ENCODE peak calls at places on chromosomes 3 and 15, in nine cellular contexts. One of them, this sample, is unnamed.

GRCh38 chr15:57509121-57509520 is 82.6 kb upstream of the MYZAP start:
- DNase-seq in Peyer's patch: no peak
- DNase-seq in fibroblast of pulmonary artery: no peak
- DNase-seq in neural crest cell: no peak
- DNase-seq in fibroblast of lung: no peak
- DNase-seq in endothelial cell of umbilical vein: no peak
- DNase-seq in nephron progenitor cell: peak
- DNase-seq in CD14-positive monocyte: no peak
- DNase-seq in B cell: no peak
- DNase-seq in this sample: no peak

GRCh38 chr3:14795996-14796395 is 22.8 kb upstream of the FGD5 start:
- DNase-seq in fibroblast of lung: no peak
- DNase-seq in CD14-positive monocyte: no peak
- DNase-seq in B cell: no peak
- DNase-seq in Peyer's patch: no peak
- DNase-seq in endothelial cell of umbilical vein: no peak
- DNase-seq in fibroblast of pulmonary artery: no peak
- DNase-seq in neural crest cell: no peak
- DNase-seq in nephron progenitor cell: no peak
- DNase-seq in this sample: no peak

GRCh38 chr15:74345051-74345450 is 22.4 kb downstream of the CYP11A1 start:
- DNase-seq in Peyer's patch: no peak
- DNase-seq in nephron progenitor cell: no peak
- DNase-seq in endothelial cell of umbilical vein: peak
- DNase-seq in CD14-positive monocyte: no peak
- DNase-seq in neural crest cell: no peak
- DNase-seq in fibroblast of lung: no peak
- DNase-seq in B cell: no peak
- DNase-seq in fibroblast of pulmonary artery: peak
- DNase-seq in this sample: no peak

GRCh38 chr15:100201376-100202280 is 140.1 kb downstream of the ADAMTS17 start:
- DNase-seq in fibroblast of lung: no peak
- DNase-seq in CD14-positive monocyte: no peak
- DNase-seq in nephron progenitor cell: peak
- DNase-seq in fibroblast of pulmonary artery: no peak
- DNase-seq in Peyer's patch: no peak
- DNase-seq in B cell: no peak
- DNase-seq in endothelial cell of umbilical vein: no peak
- DNase-seq in neural crest cell: no peak
- DNase-seq in this sample: no peak

GRCh38 chr3:142237891-142238290 is 12.5 kb upstream of the GK5 start:
- DNase-seq in nephron progenitor cell: no peak
- DNase-seq in fibroblast of lung: no peak
- DNase-seq in Peyer's patch: no peak
- DNase-seq in endothelial cell of umbilical vein: no peak
- DNase-seq in CD14-positive monocyte: no peak
- DNase-seq in B cell: no peak
- DNase-seq in neural crest cell: no peak
- DNase-seq in fibroblast of pulmonary artery: peak
- DNase-seq in this sample: no peak

GRCh38 chr3:48268936-48269551 is 28.1 kb downstream of the ZNF589 start:
- DNase-seq in CD14-positive monocyte: no peak
- DNase-seq in nephron progenitor cell: no peak
- DNase-seq in neural crest cell: no peak
- DNase-seq in Peyer's patch: no peak
- DNase-seq in B cell: no peak
- DNase-seq in endothelial cell of umbilical vein: no peak
- DNase-seq in fibroblast of lung: no peak
- DNase-seq in fibroblast of pulmonary artery: no peak
- DNase-seq in this sample: no peak

GRCh38 chr3:179410317-179410716 is 41.0 kb downstream of the GNB4 start:
- DNase-seq in nephron progenitor cell: no peak
- DNase-seq in B cell: no peak
- DNase-seq in neural crest cell: no peak
- DNase-seq in fibroblast of lung: no peak
- DNase-seq in endothelial cell of umbilical vein: no peak
- DNase-seq in CD14-positive monocyte: no peak
- DNase-seq in Peyer's patch: no peak
- DNase-seq in fibroblast of pulmonary artery: peak
- DNase-seq in this sample: no peak

GRCh38 chr15:46089438-46090044 is 454.7 kb downstream of the SQOR start:
- DNase-seq in CD14-positive monocyte: no peak
- DNase-seq in fibroblast of lung: no peak
- DNase-seq in neural crest cell: no peak
- DNase-seq in Peyer's patch: no peak
- DNase-seq in B cell: no peak
- DNase-seq in endothelial cell of umbilical vein: peak
- DNase-seq in nephron progenitor cell: no peak
- DNase-seq in fibroblast of pulmonary artery: no peak
- DNase-seq in this sample: no peak

GRCh38 chr3:170811515-170811914 is 58.5 kb downstream of the RPL22L1 start:
- DNase-seq in endothelial cell of umbilical vein: peak
- DNase-seq in nephron progenitor cell: no peak
- DNase-seq in Peyer's patch: no peak
- DNase-seq in neural crest cell: no peak
- DNase-seq in fibroblast of lung: peak
- DNase-seq in CD14-positive monocyte: no peak
- DNase-seq in fibroblast of pulmonary artery: peak
- DNase-seq in B cell: no peak
- DNase-seq in this sample: no peak

GRCh38 chr15:71410347-71410746 is 295.1 kb downstream of the THSD4 start:
- DNase-seq in B cell: no peak
- DNase-seq in nephron progenitor cell: no peak
- DNase-seq in fibroblast of lung: no peak
- DNase-seq in CD14-positive monocyte: no peak
- DNase-seq in fibroblast of pulmonary artery: no peak
- DNase-seq in neural crest cell: no peak
- DNase-seq in Peyer's patch: no peak
- DNase-seq in endothelial cell of umbilical vein: no peak
- DNase-seq in this sample: no peak

GRCh38 chr15:71413419-71413818 is 298.1 kb downstream of the THSD4 start:
- DNase-seq in B cell: no peak
- DNase-seq in fibroblast of lung: no peak
- DNase-seq in fibroblast of pulmonary artery: no peak
- DNase-seq in nephron progenitor cell: no peak
- DNase-seq in Peyer's patch: no peak
- DNase-seq in CD14-positive monocyte: no peak
- DNase-seq in endothelial cell of umbilical vein: no peak
- DNase-seq in neural crest cell: no peak
- DNase-seq in this sample: no peak

GRCh38 chr15:71414778-71415177 is 299.5 kb downstream of the THSD4 start:
- DNase-seq in B cell: no peak
- DNase-seq in fibroblast of pulmonary artery: no peak
- DNase-seq in fibroblast of lung: peak
- DNase-seq in neural crest cell: no peak
- DNase-seq in nephron progenitor cell: no peak
- DNase-seq in endothelial cell of umbilical vein: no peak
- DNase-seq in CD14-positive monocyte: no peak
- DNase-seq in Peyer's patch: no peak
- DNase-seq in this sample: no peak

GRCh38 chr15:71409541-71409940 is 294.3 kb downstream of the THSD4 start:
- DNase-seq in nephron progenitor cell: no peak
- DNase-seq in fibroblast of pulmonary artery: no peak
- DNase-seq in neural crest cell: no peak
- DNase-seq in CD14-positive monocyte: no peak
- DNase-seq in Peyer's patch: no peak
- DNase-seq in fibroblast of lung: no peak
- DNase-seq in B cell: no peak
- DNase-seq in endothelial cell of umbilical vein: peak
- DNase-seq in this sample: no peak

DNA sequence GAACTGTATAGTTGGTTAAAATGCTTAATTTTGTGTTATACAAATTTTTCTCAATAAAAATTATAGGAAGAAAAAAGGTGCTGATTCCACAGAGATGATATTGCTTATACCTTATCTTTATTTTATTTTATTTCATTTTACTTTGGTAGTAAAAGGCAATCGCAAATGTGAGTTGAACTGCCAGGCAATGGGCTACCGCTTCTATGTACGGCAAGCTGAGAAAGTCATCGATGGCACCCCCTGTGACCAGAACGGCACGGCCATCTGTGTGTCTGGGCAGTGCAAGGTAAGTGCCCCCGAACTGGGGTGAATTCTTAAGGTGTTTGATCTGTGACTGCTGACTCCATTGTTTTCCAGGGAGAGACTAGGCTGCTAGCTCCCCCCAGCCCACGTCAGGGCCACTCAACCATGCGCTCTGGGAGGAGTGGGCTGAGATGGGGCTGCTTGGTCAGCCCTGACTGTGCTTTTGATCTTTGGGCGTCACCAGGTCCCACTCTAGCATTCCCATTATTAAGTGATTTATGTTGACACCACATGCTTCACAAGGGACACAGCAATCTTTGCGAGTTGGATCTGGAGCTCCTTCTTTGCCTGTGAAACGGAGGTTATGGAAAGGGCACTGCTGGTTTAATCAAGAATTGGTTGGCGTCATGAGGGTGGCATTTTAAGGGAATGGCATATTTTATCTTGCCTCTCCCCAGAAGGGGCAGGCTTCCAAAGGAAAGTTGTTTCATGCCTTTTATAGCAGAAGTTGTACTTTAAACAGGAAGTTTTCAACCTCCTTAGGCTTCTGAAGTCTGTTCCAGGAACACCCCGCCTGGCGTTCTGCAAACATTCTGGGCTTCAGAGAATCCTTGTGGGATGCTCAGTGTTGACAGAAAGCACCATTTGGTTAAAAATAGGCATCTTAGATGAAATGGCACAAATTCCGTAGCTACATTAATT is 296.5 kb downstream of the THSD4 start:
- DNase-seq in fibroblast of pulmonary artery: peak
- DNase-seq in fibroblast of lung: peak
- DNase-seq in endothelial cell of umbilical vein: peak
- DNase-seq in Peyer's patch: no peak
- DNase-seq in B cell: no peak
- DNase-seq in neural crest cell: no peak
- DNase-seq in nephron progenitor cell: peak
- DNase-seq in CD14-positive monocyte: no peak
- DNase-seq in this sample: peak
- TF ChIP-seq CTCF in fibroblast of pulmonary artery: peak
- TF ChIP-seq CTCF in fibroblast of lung: peak
- TF ChIP-seq CTCF in endothelial cell of umbilical vein: peak
- TF ChIP-seq CTCF in Peyer's patch: peak
- TF ChIP-seq CTCF in B cell: no peak
- TF ChIP-seq CTCF in neural crest cell: no peak
- TF ChIP-seq CTCF in nephron progenitor cell: no peak
- TF ChIP-seq CTCF in CD14-positive monocyte: no peak
- TF ChIP-seq CTCF in this sample: peak

DNA sequence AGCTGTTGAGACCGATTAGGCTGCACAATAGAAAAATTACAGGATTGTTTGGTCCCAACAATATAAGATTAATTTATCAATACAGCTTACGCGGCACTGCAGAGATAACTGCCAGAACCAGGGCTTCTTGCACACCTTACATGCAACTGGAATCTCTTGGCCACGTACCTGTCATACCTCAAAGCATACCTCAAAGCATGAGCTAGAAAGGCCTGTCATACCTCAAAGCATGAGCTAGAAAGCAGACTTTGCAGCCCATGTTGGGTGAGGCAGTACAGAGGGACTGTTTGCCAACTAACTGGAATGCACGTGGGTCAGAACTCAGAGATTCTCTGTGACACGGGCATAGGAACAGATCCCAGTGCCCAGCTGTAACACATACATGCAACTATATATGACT is 34.7 kb downstream of the NTRK3 start:
- DNase-seq in CD14-positive monocyte: no peak
- DNase-seq in endothelial cell of umbilical vein: no peak
- DNase-seq in nephron progenitor cell: no peak
- DNase-seq in neural crest cell: no peak
- DNase-seq in fibroblast of pulmonary artery: no peak
- DNase-seq in B cell: no peak
- DNase-seq in fibroblast of lung: no peak
- DNase-seq in Peyer's patch: no peak
- DNase-seq in this sample: no peak
- TF ChIP-seq CTCF in CD14-positive monocyte: no peak
- TF ChIP-seq CTCF in endothelial cell of umbilical vein: no peak
- TF ChIP-seq CTCF in nephron progenitor cell: no peak
- TF ChIP-seq CTCF in neural crest cell: no peak
- TF ChIP-seq CTCF in fibroblast of pulmonary artery: no peak
- TF ChIP-seq CTCF in B cell: no peak
- TF ChIP-seq CTCF in fibroblast of lung: no peak
- TF ChIP-seq CTCF in Peyer's patch: no peak
- TF ChIP-seq CTCF in this sample: no peak

DNA sequence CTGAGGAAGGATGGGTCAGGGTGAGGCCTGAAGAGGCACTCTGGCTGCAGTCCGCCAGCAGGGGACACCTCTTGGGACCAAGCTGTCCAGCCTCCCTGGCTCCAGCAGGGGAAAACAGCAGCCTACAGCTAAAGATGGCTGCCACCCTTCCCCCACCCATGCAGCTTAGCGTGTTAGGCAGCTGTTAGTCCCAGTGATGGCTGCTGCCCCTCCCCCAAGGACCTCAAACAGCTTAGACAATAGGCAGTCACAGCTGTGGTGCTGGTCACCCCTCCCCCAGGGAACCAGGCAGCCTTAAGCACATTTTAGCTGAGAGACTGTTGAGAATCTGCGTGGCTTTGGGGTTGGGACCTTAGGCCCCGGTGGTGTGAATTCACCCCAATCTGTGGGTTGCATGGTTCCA is 140.4 kb upstream of the CADPS start:
- DNase-seq in nephron progenitor cell: peak
- DNase-seq in fibroblast of lung: no peak
- DNase-seq in Peyer's patch: no peak
- DNase-seq in fibroblast of pulmonary artery: no peak
- DNase-seq in CD14-positive monocyte: no peak
- DNase-seq in B cell: no peak
- DNase-seq in endothelial cell of umbilical vein: no peak
- DNase-seq in neural crest cell: peak
- DNase-seq in this sample: no peak
- TF ChIP-seq CTCF in nephron progenitor cell: no peak
- TF ChIP-seq CTCF in fibroblast of lung: no peak
- TF ChIP-seq CTCF in Peyer's patch: no peak
- TF ChIP-seq CTCF in fibroblast of pulmonary artery: no peak
- TF ChIP-seq CTCF in CD14-positive monocyte: no peak
- TF ChIP-seq CTCF in B cell: no peak
- TF ChIP-seq CTCF in endothelial cell of umbilical vein: no peak
- TF ChIP-seq CTCF in neural crest cell: no peak
- TF ChIP-seq CTCF in this sample: no peak

GRCh38 chr3:72919520-72919919 is 31.7 kb downstream of the GXYLT2 start:
- DNase-seq in endothelial cell of umbilical vein: no peak
- DNase-seq in CD14-positive monocyte: no peak
- DNase-seq in fibroblast of pulmonary artery: no peak
- DNase-seq in B cell: no peak
- DNase-seq in nephron progenitor cell: no peak
- DNase-seq in Peyer's patch: no peak
- DNase-seq in neural crest cell: no peak
- DNase-seq in fibroblast of lung: no peak
- DNase-seq in this sample: no peak

GRCh38 chr3:72924055-72924454 is 36.2 kb downstream of the GXYLT2 start:
- DNase-seq in endothelial cell of umbilical vein: no peak
- DNase-seq in fibroblast of pulmonary artery: no peak
- DNase-seq in neural crest cell: no peak
- DNase-seq in nephron progenitor cell: no peak
- DNase-seq in CD14-positive monocyte: no peak
- DNase-seq in B cell: no peak
- DNase-seq in fibroblast of lung: no peak
- DNase-seq in Peyer's patch: no peak
- DNase-seq in this sample: no peak
- TF ChIP-seq CTCF in endothelial cell of umbilical vein: peak
- TF ChIP-seq CTCF in fibroblast of pulmonary artery: peak
- TF ChIP-seq CTCF in neural crest cell: peak
- TF ChIP-seq CTCF in nephron progenitor cell: peak
- TF ChIP-seq CTCF in CD14-positive monocyte: no peak
- TF ChIP-seq CTCF in B cell: no peak
- TF ChIP-seq CTCF in fibroblast of lung: no peak
- TF ChIP-seq CTCF in Peyer's patch: no peak
- TF ChIP-seq CTCF in this sample: no peak

This sample was measured in BJ.